ENCODE peak calls at places on chromosomes 5 and 9, in eight cellular contexts. H, E, Y, Z, F, R, S and K are unnamed samples.

GRCh38 chr9:108478871-108479332 is 376.9 kb downstream of the ACTL7B start:
- DNase-seq in H (no peak), E (peak), Z (peak), R (no peak), S (no peak), F (no peak), Y (no peak), K (peak)

GRCh38 chr9:130881516-130881915 is 15.1 kb downstream of the QRFP start:
- DNase-seq in Y (no peak), S (no peak), E (no peak), H (no peak), F (no peak), R (no peak), Z (no peak), K (no peak)

GRCh38 chr9:128420651-128421473 is at the start of gene CERCAM:
- DNase-seq in Y (peak), E (peak), Z (peak), S (peak), F (no peak), H (peak), R (peak), K (no peak)

GRCh38 chr5:16992444-16992843 is 56.4 kb upstream of the MYO10 start:
- DNase-seq in R (no peak), E (peak), H (no peak), S (no peak), Y (no peak), Z (no peak), F (no peak), K (no peak)

GRCh38 chr5:91235194-91235793 is 147.8 kb downstream of the ARRDC3 start:
- DNase-seq in S (no peak), Y (no peak), Z (no peak), H (no peak), F (no peak), R (no peak), E (no peak), K (no peak)

GRCh38 chr9:34334337-34334824 is 5.0 kb downstream of the NUDT2 start:
- DNase-seq in E (no peak), Y (no peak), F (peak), S (no peak), Z (no peak), H (no peak), R (no peak), K (no peak)

GRCh38 chr5:120479066-120479465 is 15.0 kb downstream of the PRR16 start:
- DNase-seq in R (no peak), H (no peak), Y (no peak), F (no peak), S (no peak), E (peak), Z (no peak), K (no peak)

GRCh38 chr5:2556375-2556966 is 195.0 kb downstream of the IRX2 start:
- DNase-seq in Z (no peak), H (no peak), E (no peak), Y (no peak), S (no peak), R (no peak), F (no peak), K (no peak)

GRCh38 chr5:141175933-141176332 is 1.7 kb upstream of the PCDHB8 start:
- DNase-seq in F (no peak), H (no peak), Z (no peak), Y (no peak), E (no peak), S (no peak), R (no peak), K (no peak)

GRCh38 chr5:171773106-171773505 is 12.5 kb upstream of the SMIM23 start:
- DNase-seq in S (no peak), Y (no peak), E (no peak), Z (no peak), R (no peak), F (no peak), H (no peak), K (no peak)

GRCh38 chr5:32116574-32117313 is 57.4 kb downstream of the GOLPH3 start:
- DNase-seq in F (no peak), R (no peak), E (peak), Z (no peak), Y (no peak), H (no peak), S (no peak), K (no peak)

GRCh38 chr9:12777149-12778010 is 2.6 kb downstream of the LURAP1L start:
- DNase-seq in R (no peak), S (no peak), Z (no peak), F (no peak), H (no peak), Y (no peak), E (peak), K (peak)

GRCh38 chr5:56003633-56004032 is 8.9 kb upstream of the IL6ST start:
- DNase-seq in Y (no peak), Z (no peak), R (no peak), E (no peak), H (no peak), F (no peak), S (no peak), K (no peak)

GRCh38 chr5:32275421-32275765 is 37.3 kb downstream of the MTMR12 start:
- DNase-seq in H (no peak), Z (no peak), F (no peak), Y (no peak), R (no peak), E (no peak), S (no peak), K (no peak)

GRCh38 chr9:114674076-114674797 is 7.8 kb downstream of the TEX48 start:
- DNase-seq in F (no peak), H (no peak), Y (no peak), E (no peak), Z (no peak), R (no peak), S (no peak), K (no peak)

GRCh38 chr5:30279237-30279636 is 914.2 kb upstream of the CDH6 start:
- DNase-seq in H (no peak), Y (no peak), E (peak), S (no peak), Z (no peak), R (no peak), F (no peak), K (no peak)

GRCh38 chr5:16759147-16759800 is 142.5 kb upstream of the RETREG1 start:
- DNase-seq in Y (peak), Z (no peak), F (no peak), S (no peak), H (peak), R (no peak), E (no peak), K (no peak)

GRCh38 chr9:70257991-70258691 is 637 bp upstream of the SMC5 start:
- DNase-seq in H (peak), S (peak), R (peak), Y (peak), E (peak), Z (no peak), F (no peak), K (peak)

GRCh38 chr5:179139111-179139935 is 79.2 kb downstream of the ZNF354C start:
- DNase-seq in E (no peak), Z (no peak), F (no peak), H (no peak), Y (no peak), S (no peak), R (no peak), K (no peak)

GRCh38 chr9:131096490-131097258 is at the start of gene AIF1L:
- DNase-seq in E (peak), F (no peak), Z (no peak), S (peak), H (peak), Y (no peak), R (peak), K (no peak)

GRCh38 chr9:91886433-91887031 is 63.5 kb downstream of the ROR2 start:
- DNase-seq in E (no peak), F (no peak), H (no peak), R (no peak), Z (no peak), Y (no peak), S (no peak), K (no peak)

GRCh38 chr5:168005093-168005492 is 286.4 kb upstream of the WWC1 start:
- DNase-seq in Y (no peak), H (no peak), F (no peak), Z (no peak), S (no peak), R (no peak), E (no peak), K (no peak)

GRCh38 chr5:143041-143440 is 48.3 kb upstream of the LRRC14B start:
- DNase-seq in Z (no peak), S (no peak), E (no peak), Y (no peak), F (no peak), H (no peak), R (no peak), K (no peak)

GRCh38 chr9:137305060-137305787 is 3.2 kb upstream of the NRARP start:
- DNase-seq in H (peak), F (peak), E (no peak), Z (peak), R (peak), S (peak), Y (peak), K (no peak)

GRCh38 chr9:127177682-127178265 is 55.3 kb upstream of the ANGPTL2 start:
- DNase-seq in Z (no peak), F (no peak), E (no peak), Y (no peak), R (peak), S (no peak), H (no peak), K (no peak)

GRCh38 chr5:149526855-149527590 is 24.2 kb downstream of the CSNK1A1 start:
- DNase-seq in Y (no peak), R (no peak), S (no peak), E (no peak), F (no peak), Z (no peak), H (no peak), K (no peak)

GRCh38 chr5:150333400-150333799 is 24.1 kb upstream of the TCOF1 start:
- DNase-seq in H (no peak), F (no peak), E (no peak), R (no peak), Y (no peak), Z (no peak), S (no peak), K (no peak)

GRCh38 chr5:109803854-109804253 is 114.1 kb downstream of the MAN2A1 start:
- DNase-seq in Z (no peak), H (no peak), R (no peak), Y (no peak), E (no peak), F (no peak), S (no peak), K (no peak)